ENCODE peak calls at places on chromosomes 5 and 9, in four cellular contexts. L, U, D and F are unnamed samples.

GRCh38 chr9:13448482-13448881 is 169.0 kb upstream of the MPDZ start:
- DNase-seq in D (no peak), U (no peak), L (no peak), F (no peak)

GRCh38 chr5:2101685-2102084 is 219.0 kb upstream of the IRX4 start:
- DNase-seq in L (no peak), D (no peak), U (no peak), F (no peak)

GRCh38 chr9:92395617-92396016 is 8.8 kb downstream of the OGN start:
- DNase-seq in D (no peak), U (no peak), L (no peak), F (no peak)

GRCh38 chr5:67659288-67659687 is 462.7 kb upstream of the CD180 start:
- DNase-seq in D (no peak), L (no peak), U (no peak), F (no peak)

GRCh38 chr9:135244751-135245221 is 157.3 kb downstream of the OLFM1 start:
- DNase-seq in L (peak), U (no peak), D (no peak), F (no peak)

GRCh38 chr5:124906339-124907097 is 160.1 kb upstream of the ZNF608 start:
- DNase-seq in U (peak), D (peak), L (no peak), F (peak)

GRCh38 chr5:67350185-67350584 is 153.6 kb upstream of the CD180 start:
- DNase-seq in U (no peak), L (no peak), D (no peak), F (no peak)

GRCh38 chr5:137761020-137761516 is 6.9 kb upstream of the HNRNPA0 start:
- DNase-seq in U (peak), L (no peak), D (no peak), F (peak)

GRCh38 chr5:6402939-6403338 is 24.6 kb upstream of the MED10 start:
- DNase-seq in D (no peak), L (no peak), U (no peak), F (no peak)

GRCh38 chr5:15459200-15459599 is 40.8 kb upstream of the FBXL7 start:
- DNase-seq in U (no peak), L (no peak), D (no peak), F (no peak)

DNA sequence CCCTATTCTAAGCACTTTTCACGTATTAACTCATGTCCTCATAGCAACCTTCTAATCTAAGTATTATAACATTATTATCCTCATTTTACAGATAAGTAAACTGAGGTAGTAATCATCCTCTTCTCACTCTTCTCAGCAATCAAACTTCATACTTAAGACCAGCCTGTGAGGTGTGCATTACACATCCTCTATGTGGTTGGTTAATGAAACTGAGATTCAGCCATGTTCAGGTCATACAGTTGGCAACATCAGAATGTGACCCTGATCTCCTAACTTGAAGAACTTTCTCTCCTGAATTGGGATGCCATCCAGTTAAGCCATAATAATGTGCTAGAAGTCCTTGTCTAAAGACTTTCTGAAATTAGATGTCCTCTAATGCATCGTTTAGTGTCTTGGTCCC is 275.1 kb upstream of the ANKRD55 start:
- DNase-seq in U (no peak), L (no peak), D (no peak), F (no peak)
- TF ChIP-seq CTCF in U (no peak), L (no peak), D (no peak), F (no peak)

DNA sequence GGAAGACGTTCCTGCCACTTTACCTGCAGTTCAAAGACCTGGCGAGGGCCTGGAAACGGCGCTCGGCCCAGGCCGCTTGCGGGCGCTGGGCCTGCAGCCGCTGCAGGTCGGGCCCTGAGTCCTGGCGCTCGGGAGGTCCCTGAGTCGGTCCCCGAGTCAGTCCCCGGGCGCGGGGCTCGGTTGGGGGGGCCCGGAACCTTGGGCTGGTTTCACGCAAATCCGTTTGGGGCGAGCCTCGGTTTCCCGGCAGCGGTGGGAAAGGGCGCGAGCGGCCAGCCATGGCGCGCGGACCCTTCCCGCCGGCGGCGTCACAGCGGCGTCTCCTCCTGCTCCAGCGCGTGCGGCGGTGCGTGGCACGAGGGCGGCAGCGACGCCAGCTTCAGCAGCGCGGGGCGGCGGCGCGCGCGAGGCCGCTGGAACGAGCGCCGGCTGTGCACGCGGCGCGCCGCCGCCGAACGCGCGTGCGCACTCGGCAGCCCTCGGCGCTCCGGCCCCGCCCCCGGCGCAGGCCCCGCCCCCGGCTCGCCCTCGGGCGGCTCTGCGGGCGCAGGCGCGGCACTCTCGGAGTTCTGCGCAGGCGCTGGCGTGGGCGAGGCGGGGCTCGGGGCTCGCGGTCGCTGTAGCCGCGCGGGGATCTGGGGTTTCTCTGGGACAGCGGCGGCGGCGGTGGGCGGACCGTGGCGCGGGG is 29.8 kb downstream of the EXOC3 start:
- DNase-seq in L (peak), U (peak), D (no peak), F (peak)
- TF ChIP-seq CTCF in L (no peak), U (no peak), D (no peak), F (no peak)

DNA sequence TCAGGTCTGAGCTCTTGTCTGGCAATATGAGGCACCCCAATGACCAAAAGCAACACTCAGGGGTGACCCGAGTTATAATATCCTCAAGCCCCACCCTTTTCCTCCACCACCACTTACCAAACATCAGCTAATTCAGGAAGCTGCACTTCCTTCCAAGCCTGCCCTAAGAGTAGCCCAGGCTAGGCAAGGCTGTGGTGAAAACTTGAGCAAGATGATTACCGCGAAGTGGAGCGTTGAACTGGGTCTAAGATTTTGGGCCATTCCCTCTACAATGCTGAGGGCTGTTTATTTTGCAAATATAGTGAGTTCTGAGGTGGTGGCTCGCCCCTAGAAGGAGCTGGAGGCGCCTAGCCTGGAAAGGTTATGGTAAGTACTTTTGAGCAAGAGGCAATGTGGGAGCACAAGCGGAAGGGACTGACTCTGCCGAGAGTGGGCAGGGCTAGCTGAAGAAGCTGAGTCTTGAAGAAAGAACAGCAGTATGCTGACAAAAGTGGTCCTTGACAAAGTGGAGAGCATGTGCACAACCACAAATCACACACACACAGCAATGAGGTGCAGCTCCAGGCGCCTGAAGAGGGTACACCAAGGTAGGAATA is at the start of gene HK3:
- DNase-seq in D (no peak), U (no peak), L (no peak), F (no peak)
- TF ChIP-seq CTCF in D (no peak), U (no peak), L (no peak), F (no peak)

GRCh38 chr9:110452227-110452801 is 114.7 kb upstream of the TXNDC8 start:
- DNase-seq in U (peak), D (no peak), L (no peak), F (peak)
- TF ChIP-seq CTCF in U (peak), D (peak), L (peak), F (peak)